ENCODE peak calls at places on chromosomes 13 and 19, in five cellular contexts. X is psoas muscle, M is suprapubic skin, O is left ventricle myocardium inferior, D is mammary epithelial cell. H is an unnamed sample. For H3K27me3, the result is how much of the 10 kb centered on the place peaks cover.

GRCh38 chr13:112069063-112069726 is 2.2 kb downstream of the SOX1 start:
- DNase-seq in X (no peak), D (no peak), O (no peak), M (no peak), H (peak)

GRCh38 chr13:91154954-91155353 is 192.5 kb upstream of the MIR17HG start:
- DNase-seq in D (no peak), X (no peak), O (no peak), M (no peak), H (no peak)

GRCh38 chr13:22903925-22904324 is 276.9 kb upstream of the SGCG start:
- DNase-seq in O (no peak), X (no peak), M (no peak), D (no peak), H (no peak)

GRCh38 chr19:46716013-46716671 is 772 bp downstream of the PRKD2 start:
- DNase-seq in M (no peak), D (no peak), O (no peak), X (no peak), H (peak)

GRCh38 chr19:33189453-33189852 is 4.7 kb upstream of the LRP3 start:
- DNase-seq in O (no peak), M (no peak), D (no peak), X (no peak), H (no peak)

GRCh38 chr13:93227280-93227905 is 786 bp downstream of the GPC6 start:
- DNase-seq in M (no peak), X (peak), O (no peak), D (peak), H (peak)

GRCh38 chr13:25286308-25286968 is 850 bp downstream of the MTMR6 start:
- DNase-seq in X (no peak), D (peak), M (no peak), O (no peak), H (peak)

GRCh38 chr13:36395280-36395679 is 37.0 kb upstream of the CCNA1 start:
- DNase-seq in X (no peak), M (no peak), D (peak), O (no peak), H (peak)

GRCh38 chr13:39631307-39631706 is 24.2 kb upstream of the COG6 start:
- DNase-seq in M (no peak), D (no peak), X (no peak), O (no peak), H (no peak)

GRCh38 chr19:9941236-9941635 is 4.9 kb upstream of the OLFM2 start:
- DNase-seq in O (no peak), X (no peak), D (no peak), M (no peak), H (no peak)

GRCh38 chr13:99406799-99407201 is 94.5 kb upstream of the TM9SF2 start:
- DNase-seq in M (no peak), X (no peak), D (no peak), O (no peak), H (no peak)

GRCh38 chr13:108155185-108156106 is 59.9 kb downstream of the LIG4 start:
- DNase-seq in X (peak), D (peak), M (no peak), O (peak), H (peak)

GRCh38 chr19:56133858-56134654 is 7.0 kb upstream of the ZNF444 start:
- DNase-seq in O (no peak), D (peak), X (no peak), M (no peak), H (no peak)

GRCh38 chr19:49475995-49476880 is 2.2 kb downstream of the FLT3LG start:
- DNase-seq in D (no peak), M (no peak), X (peak), O (no peak), H (peak)

GRCh38 chr19:28859811-28860210 is 353.1 kb downstream of the UQCRFS1 start:
- DNase-seq in O (no peak), X (no peak), D (no peak), M (no peak), H (no peak)

GRCh38 chr19:28426902-28427232 is 786.1 kb downstream of the UQCRFS1 start:
- DNase-seq in M (no peak), X (no peak), O (no peak), D (peak), H (peak)

GRCh38 chr19:19098084-19098702 is 34.4 kb downstream of the SLC25A42 start:
- DNase-seq in M (no peak), X (no peak), O (no peak), D (no peak), H (no peak)

GRCh38 chr13:99981115-99982020 is at the start of gene ZIC2:
- DNase-seq in X (no peak), D (peak), M (peak), O (no peak), H (peak)

GRCh38 chr19:39175564-39175963 is 21.2 kb upstream of the NCCRP1 start:
- DNase-seq in M (no peak), X (no peak), D (no peak), O (no peak), H (no peak)

GRCh38 chr13:42525035-42525504 is 48.9 kb upstream of the TNFSF11 start:
- DNase-seq in X (no peak), D (peak), O (no peak), M (no peak), H (no peak)

GRCh38 chr13:112958127-112958989 is 10.7 kb upstream of the MCF2L start:
- DNase-seq in O (no peak), X (no peak), D (no peak), M (peak), H (no peak)

GRCh38 chr13:79386125-79386822 is 19.8 kb downstream of the RBM26 start:
- DNase-seq in O (no peak), D (peak), M (no peak), X (no peak), H (no peak)

GRCh38 chr13:99976502-99977115 is 5.0 kb upstream of the ZIC2 start:
- DNase-seq in X (no peak), M (no peak), D (no peak), O (no peak), H (no peak)

GRCh38 chr13:43757266-43757665 is 29.5 kb downstream of the ENOX1 start:
- DNase-seq in M (no peak), D (no peak), X (no peak), O (no peak), H (no peak)

GRCh38 chr13:47708386-47708785 is 292.7 kb downstream of the SUCLA2 start:
- DNase-seq in O (no peak), D (peak), X (no peak), M (no peak), H (no peak)

GRCh38 chr19:57111329-57111644 is 8.5 kb upstream of the USP29 start:
- DNase-seq in X (no peak), O (no peak), D (no peak), M (no peak), H (no peak)

GRCh38 chr19:39413269-39413902 is 917 bp downstream of the PLEKHG2 start:
- DNase-seq in M (peak), O (peak), X (peak), D (no peak), H (peak)

GRCh38 chr19:28349604-28350003 is 863.3 kb downstream of the UQCRFS1 start:
- DNase-seq in D (no peak), M (no peak), X (no peak), O (no peak), H (no peak)

GRCh38 chr19:45153339-45154063 is 7.3 kb downstream of the NKPD1 start:
- DNase-seq in D (no peak), X (peak), O (peak), M (no peak), H (peak)
- H3K4me3 ChIP-seq in D (no peak), X (peak), O (peak), M (peak), H (peak)

DNA sequence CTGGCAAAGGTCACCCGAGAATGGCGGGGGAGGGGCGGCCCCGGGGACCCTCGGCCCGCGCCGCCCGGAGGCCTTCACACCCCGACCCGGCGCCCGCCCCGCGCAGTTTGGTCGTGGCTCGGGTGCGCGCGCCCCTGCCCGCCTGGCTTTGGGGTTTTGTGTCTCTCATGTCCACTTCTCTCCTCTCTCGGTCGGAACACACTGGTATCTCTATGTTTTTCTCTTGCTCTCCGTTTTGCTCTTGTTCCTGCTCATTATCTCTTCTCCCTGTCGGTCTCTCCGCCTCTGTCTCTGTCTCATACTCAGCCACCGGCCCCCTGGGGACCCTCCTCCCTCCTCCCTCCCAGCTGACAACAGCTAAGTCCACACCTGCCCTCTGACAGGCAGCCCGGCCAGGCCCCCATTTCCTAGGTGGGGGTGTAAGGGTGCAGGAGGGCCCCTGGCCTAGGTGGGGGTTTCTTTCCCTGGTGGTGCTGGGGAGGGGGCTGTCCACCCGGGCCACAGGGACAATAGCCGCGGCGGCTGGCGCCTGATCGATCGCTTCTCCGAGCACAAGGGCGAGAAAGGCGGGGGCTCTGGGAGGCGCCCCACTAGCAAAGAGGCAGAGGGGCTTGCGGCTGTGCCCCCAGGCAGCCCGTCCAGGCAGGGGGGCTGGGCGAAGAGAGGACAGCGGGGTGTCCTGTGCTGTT is 2.3 kb downstream of the ONECUT3 start:
- DNase-seq in D (no peak), X (no peak), M (no peak), O (no peak), H (peak)
- H3K27me3 ChIP-seq in D (half or more), X (under half), M (half or more), O (half or more), H (half or more)

GRCh38 chr13:110232146-110232545 is 74.8 kb downstream of the COL4A1 start:
- DNase-seq in X (no peak), D (no peak), M (no peak), O (no peak), H (no peak)
- H3K4me3 ChIP-seq in X (peak), D (no peak), M (no peak), O (peak), H (no peak)

GRCh38 chr19:35409191-35409590 is 38.3 kb downstream of the GPR42 start:
- DNase-seq in M (peak), O (no peak), X (no peak), D (no peak), H (no peak)
- H3K27me3 ChIP-seq in M (under half), O (under half), X (under half), D (under half), H (under half)

GRCh38 chr13:105139048-105139379 is 1396.4 kb downstream of the EFNB2 start:
- DNase-seq in X (no peak), D (no peak), M (no peak), O (no peak), H (no peak)
- H3K4me3 ChIP-seq in X (no peak), D (no peak), M (peak), O (peak), H (no peak)

GRCh38 chr19:30679789-30680188 is 307.6 kb downstream of the ZNF536 start:
- DNase-seq in M (no peak), O (no peak), D (no peak), X (no peak), H (no peak)
- H3K27me3 ChIP-seq in M (under half), O (half or more), D (under half), X (under half), H (under half)